ENCODE peak calls at places on chromosomes 2 and 18, in ten cellular contexts. K is neural progenitor cell, F is left lung, H is uterus, Q is sigmoid colon, J is PC-3, A is cardiac muscle cell, L is psoas muscle, P is stomach, M is RWPE2. X is an unnamed sample.
A peak's percentile ranks its signal among the peaks of the same experiment; 100 is the strongest.

GRCh38 chr2:3498783-3499394 is 20.4 kb downstream of the ADI1 start:
- DNase-seq in Q (no peak), M (peak; percentile 18), A (no peak), L (no peak), J (no peak), F (no peak), K (no peak), P (no peak), H (no peak), X (no peak)

GRCh38 chr2:217288472-217289063 is 428.7 kb upstream of the TNP1 start:
- DNase-seq in K (no peak), H (no peak), M (no peak), P (no peak), Q (no peak), A (no peak), L (no peak), F (no peak), J (no peak), X (no peak)

GRCh38 chr2:31033032-31033431 is 105.2 kb downstream of the GALNT14 start:
- DNase-seq in L (no peak), F (no peak), J (no peak), K (peak; percentile 13), A (no peak), M (no peak), H (no peak), Q (no peak), P (no peak), X (no peak)

GRCh38 chr2:172082944-172083718 is 2.2 kb upstream of the DLX1 start:
- DNase-seq in F (no peak), M (peak; percentile 63), J (no peak), Q (no peak), P (no peak), A (no peak), L (no peak), K (peak; percentile 63), H (no peak), X (no peak)

GRCh38 chr2:127053731-127054603 is 53.0 kb downstream of the BIN1 start:
- DNase-seq in H (peak; percentile 22), J (no peak), F (no peak), P (peak; percentile 58), A (no peak), L (peak; percentile 85), M (no peak), Q (peak; percentile 64), K (no peak), X (no peak)

GRCh38 chr2:181396575-181397062 is 60.6 kb upstream of the ITGA4 start:
- DNase-seq in A (no peak), L (no peak), K (no peak), F (no peak), P (no peak), Q (no peak), H (no peak), M (no peak), J (no peak), X (no peak)

GRCh38 chr2:227154976-227155375 is 9.0 kb downstream of the COL4A4 start:
- DNase-seq in P (no peak), F (no peak), Q (no peak), A (no peak), H (peak; percentile 66), J (no peak), M (no peak), L (no peak), K (no peak), X (peak; percentile 1)

GRCh38 chr18:55790296-55790695 is 202.3 kb upstream of the TCF4 start:
- DNase-seq in M (no peak), F (no peak), L (no peak), Q (no peak), K (no peak), J (peak; percentile 85), A (no peak), P (no peak), H (no peak), X (peak; percentile 61)

GRCh38 chr2:38876407-38876806 is 631 bp downstream of the MORN2 start:
- DNase-seq in K (peak; percentile 4), A (no peak), P (no peak), L (no peak), Q (no peak), M (no peak), F (no peak), J (no peak), H (no peak), X (no peak)

DNA sequence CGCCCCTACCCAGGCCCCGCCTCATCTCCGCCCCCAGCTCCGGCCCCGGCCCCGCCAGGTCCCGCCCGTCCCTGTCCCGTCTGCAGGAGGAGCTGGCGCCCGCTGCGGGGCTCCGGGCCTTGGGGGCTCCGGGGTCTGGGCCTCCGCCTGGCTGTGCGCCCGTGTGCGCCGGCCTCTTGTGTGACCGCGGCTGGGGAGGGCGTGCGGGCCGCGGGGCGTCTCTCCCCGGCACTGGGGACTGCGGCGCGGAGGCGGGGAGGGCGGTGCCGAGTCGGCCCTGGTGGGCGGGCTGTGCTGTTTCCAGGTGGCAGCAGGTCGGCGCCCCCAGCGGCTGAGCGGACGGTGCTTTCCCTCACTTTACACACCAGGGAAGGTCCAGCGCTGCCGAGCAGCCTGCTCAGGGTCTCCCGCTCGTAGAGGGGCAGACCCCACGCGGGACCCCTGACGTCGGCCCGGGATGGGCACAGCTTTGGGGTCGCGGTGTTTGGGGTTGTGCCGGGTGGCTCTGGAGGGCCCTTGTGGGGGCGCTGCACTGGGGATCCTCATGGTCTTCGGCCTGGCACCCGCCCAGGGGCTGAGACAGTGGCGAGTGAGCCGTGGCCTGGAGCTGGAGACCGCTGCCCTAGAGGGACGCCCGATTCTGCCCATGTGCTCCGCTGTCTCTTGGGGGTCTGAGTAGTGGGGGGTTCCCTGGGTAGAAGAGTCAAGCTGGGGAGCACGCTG is 727 bp downstream of the ING5 start:
- DNase-seq in P (peak; percentile 83), L (peak; percentile 93), J (peak; percentile 71), H (no peak), F (peak; percentile 91), A (peak; percentile 93), K (peak; percentile 95), Q (peak; percentile 94), M (peak; percentile 86), X (peak; percentile 52)
- TF ChIP-seq CTCF in P (peak; percentile 30), L (peak; percentile 11), J (peak; percentile 56), H (peak; percentile 4), F (no peak), A (peak; percentile 37), K (peak; percentile 71), Q (no peak), M (peak; percentile 72), X (peak; percentile 37)

GRCh38 chr2:195656131-195656858 is 731 bp upstream of the SLC39A10 start:
- DNase-seq in J (no peak), F (no peak), Q (no peak), A (peak; percentile 28), K (no peak), L (no peak), P (no peak), H (no peak), M (no peak), X (no peak)
- H3K27ac ChIP-seq in J (peak overlapping the region; percentile 50), F (peak overlapping the region; percentile 99), Q (peak overlapping the region; percentile 100), A (peak overlapping the region; percentile 64), K (no peak overlapping the region), L (peak overlapping the region; percentile 91), P (peak overlapping the region; percentile 100), H (peak overlapping the region; percentile 100), M (peak overlapping the region; percentile 81), X (peak overlapping the region; percentile 94)

GRCh38 chr2:85772841-85773491 is 19.2 kb downstream of the ATOH8 start:
- DNase-seq in H (no peak), F (no peak), K (no peak), M (no peak), J (no peak), Q (peak; percentile 89), L (peak; percentile 80), P (no peak), A (no peak), X (no peak)
- H3K4me3 ChIP-seq in H (peak overlapping the region; percentile 9), F (no peak overlapping the region), K (no peak overlapping the region), M (no peak overlapping the region), J (peak overlapping the region; percentile 40), Q (peak overlapping the region; percentile 27), L (peak overlapping the region; percentile 47), P (peak overlapping the region; percentile 9), A (no peak overlapping the region), X (peak overlapping the region; percentile 35)

GRCh38 chr2:23199115-23199918 is 185.7 kb upstream of the KLHL29 start:
- DNase-seq in L (no peak), H (no peak), Q (no peak), F (no peak), A (no peak), J (peak; percentile 32), K (peak; percentile 46), P (no peak), M (no peak), X (no peak)
- TF ChIP-seq CTCF in L (peak; percentile 13), H (no peak), Q (no peak), F (peak; percentile 16), A (peak; percentile 69), J (peak; percentile 80), K (peak; percentile 62), P (no peak), M (peak; percentile 64), X (peak; percentile 71)

DNA sequence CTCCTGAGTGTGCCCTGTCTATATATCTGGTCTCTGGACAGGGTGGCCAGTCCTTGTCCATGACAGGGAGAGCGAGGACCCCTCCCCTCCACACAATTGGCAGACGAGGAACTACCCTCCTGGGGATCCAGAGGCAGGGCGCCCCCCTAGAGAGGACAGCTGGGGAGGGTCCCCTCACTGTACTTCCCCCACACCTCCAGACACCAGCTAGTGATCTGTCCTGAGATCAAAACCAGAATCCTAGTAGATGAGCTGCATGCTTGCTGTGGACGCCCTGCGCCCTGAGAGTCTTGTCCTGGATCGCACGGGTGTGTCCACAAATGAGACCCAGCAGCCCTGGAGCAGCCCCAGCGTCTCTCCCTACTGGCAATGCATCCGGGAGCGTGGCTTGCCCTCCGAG is 83.4 kb upstream of the PXDN start:
- DNase-seq in H (no peak), K (no peak), A (no peak), F (no peak), L (no peak), P (no peak), M (no peak), J (no peak), Q (no peak), X (no peak)
- H3K27ac ChIP-seq in H (no peak overlapping the region), K (no peak overlapping the region), A (no peak overlapping the region), F (no peak overlapping the region), L (no peak overlapping the region), P (no peak overlapping the region), M (no peak overlapping the region), J (no peak overlapping the region), Q (no peak overlapping the region), X (no peak overlapping the region)

GRCh38 chr2:202031261-202031986 is 2.2 kb upstream of the FZD7 start:
- DNase-seq in A (no peak), P (no peak), H (no peak), F (no peak), K (no peak), J (no peak), M (no peak), L (no peak), Q (no peak), X (no peak)
- H3K4me3 ChIP-seq in A (no peak overlapping the region), P (no peak overlapping the region), H (peak overlapping the region; percentile 65), F (no peak overlapping the region), K (peak overlapping the region; percentile 93), J (no peak overlapping the region), M (no peak overlapping the region), L (no peak overlapping the region), Q (peak overlapping the region; percentile 84), X (peak overlapping the region; percentile 31)

GRCh38 chr2:136052374-136053362 is 65.3 kb downstream of the CXCR4 start:
- DNase-seq in J (no peak), A (no peak), H (no peak), P (no peak), M (no peak), F (no peak), L (no peak), Q (no peak), K (no peak), X (no peak)
- TF ChIP-seq CTCF in J (no peak), A (no peak), H (no peak), P (no peak), M (no peak), F (no peak), L (no peak), Q (no peak), K (no peak), X (no peak)

GRCh38 chr2:239263231-239263936 is 137.4 kb downstream of the HDAC4 start:
- DNase-seq in M (no peak), L (peak; percentile 57), H (no peak), F (no peak), A (no peak), P (peak; percentile 20), Q (peak; percentile 64), J (no peak), K (no peak), X (no peak)
- H3K27ac ChIP-seq in M (no peak overlapping the region), L (peak overlapping the region; percentile 86), H (peak overlapping the region; percentile 70), F (peak overlapping the region; percentile 56), A (no peak overlapping the region), P (peak overlapping the region; percentile 83), Q (peak overlapping the region; percentile 84), J (no peak overlapping the region), K (no peak overlapping the region), X (peak overlapping the region; percentile 73)

X was measured in AG04450.